ENCODE peak calls at places on chromosomes 5 and 9, in five cellular contexts. C, F, B, V and W are unnamed samples.

GRCh38 chr9:14692536-14692917 is 705 bp downstream of the ZDHHC21 start:
- DNase-seq in C (no peak), F (no peak), B (no peak), V (no peak), W (no peak)

GRCh38 chr5:30540150-30540549 is 653.3 kb upstream of the CDH6 start:
- DNase-seq in C (no peak), F (no peak), B (no peak), V (no peak), W (no peak)

GRCh38 chr9:17229945-17230560 is 95.2 kb downstream of the CNTLN start:
- DNase-seq in C (no peak), F (no peak), B (no peak), V (no peak), W (peak; percentile 2)

GRCh38 chr5:142202282-142202681 is 93.7 kb downstream of the NDFIP1 start:
- DNase-seq in C (no peak), F (no peak), B (no peak), V (peak; percentile 65), W (peak; percentile 70)

GRCh38 chr9:98869866-98870265 is 62.4 kb downstream of the GALNT12 start:
- DNase-seq in C (no peak), F (no peak), B (no peak), V (no peak), W (no peak)

GRCh38 chr9:33988219-33988890 is 60.3 kb downstream of the UBAP2 start:
- DNase-seq in C (peak; percentile 1), F (no peak), B (no peak), V (peak; percentile 43), W (peak; percentile 6)

GRCh38 chr9:7304596-7304995 is 495.0 kb downstream of the DMAC1 start:
- DNase-seq in C (no peak), F (no peak), B (no peak), V (no peak), W (no peak)

GRCh38 chr9:89518466-89519392 is 20.8 kb upstream of the SEMA4D start:
- DNase-seq in C (no peak), F (no peak), B (no peak), V (no peak), W (no peak)

GRCh38 chr9:77433675-77434445 is 214.3 kb downstream of the GNA14 start:
- DNase-seq in C (no peak), F (no peak), B (no peak), V (peak; percentile 74), W (peak; percentile 68)

GRCh38 chr5:32462618-32463017 is 18.1 kb upstream of the ZFR start:
- DNase-seq in C (no peak), F (no peak), B (no peak), V (peak; percentile 71), W (peak; percentile 70)

GRCh38 chr5:111075520-111075919 is 4.0 kb downstream of the TSLP start:
- DNase-seq in C (no peak), F (no peak), B (no peak), V (peak; percentile 96), W (peak; percentile 97)

GRCh38 chr5:116864157-116864837 is 289.7 kb upstream of the SEMA6A start:
- DNase-seq in C (no peak), F (no peak), B (no peak), V (no peak), W (no peak)

GRCh38 chr9:123426406-123426805 is 70.4 kb downstream of the CRB2 start:
- DNase-seq in C (no peak), F (no peak), B (peak; percentile 13), V (no peak), W (no peak)
- TF ChIP-seq CTCF in C (no peak), F (no peak), B (no peak), V (no peak), W (no peak)

GRCh38 chr5:72355706-72356299 is 35.6 kb downstream of the PTCD2 start:
- DNase-seq in C (no peak), F (no peak), B (no peak), V (peak; percentile 22), W (peak; percentile 38)
- H3K4me3 ChIP-seq in C (no peak overlapping the region), F (no peak overlapping the region), B (no peak overlapping the region), V (no peak overlapping the region), W (no peak overlapping the region)

GRCh38 chr9:27165670-27166069 is 56.6 kb downstream of the TEK start:
- DNase-seq in C (no peak), F (no peak), B (no peak), V (no peak), W (no peak)
- TF ChIP-seq CTCF in C (peak; percentile 13), F (no peak), B (no peak), V (no peak), W (no peak)

GRCh38 chr5:93601433-93602175 is 18.6 kb downstream of the NR2F1 start:
- DNase-seq in C (no peak), F (no peak), B (no peak), V (peak; percentile 91), W (peak; percentile 52)

GRCh38 chr5:93599427-93600146 is 16.6 kb downstream of the NR2F1 start:
- DNase-seq in C (no peak), F (no peak), B (no peak), V (peak; percentile 88), W (peak; percentile 40)

GRCh38 chr5:93600409-93601052 is 17.5 kb downstream of the NR2F1 start:
- DNase-seq in C (no peak), F (no peak), B (no peak), V (peak; percentile 67), W (peak; percentile 38)

GRCh38 chr5:93602261-93603149 is 19.5 kb downstream of the NR2F1 start:
- DNase-seq in C (no peak), F (no peak), B (no peak), V (peak; percentile 33), W (no peak)

DNA sequence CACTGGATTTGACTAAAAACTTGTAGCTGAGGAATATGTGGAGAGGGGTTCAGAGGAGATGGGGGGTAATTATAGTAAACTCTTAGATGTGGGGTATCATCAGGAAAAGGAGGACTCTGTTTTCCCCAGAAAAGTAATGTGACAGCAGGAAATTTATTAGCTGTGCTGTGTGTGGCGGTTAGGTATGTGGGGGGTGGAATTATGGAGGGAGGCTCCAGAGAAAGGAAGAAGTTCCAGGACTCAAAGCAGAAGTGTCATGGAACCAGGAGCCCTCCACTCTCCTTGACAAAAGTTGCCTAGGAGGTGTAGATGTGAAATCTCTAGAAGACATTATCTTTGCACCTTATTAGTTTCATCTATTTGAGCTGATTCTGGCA is 18.0 kb downstream of the NR2F1 start:
- DNase-seq in C (no peak), F (no peak), B (no peak), V (no peak), W (no peak)
- H3K4me3 ChIP-seq in C (no peak overlapping the region), F (no peak overlapping the region), B (no peak overlapping the region), V (peak overlapping the region; percentile 30), W (no peak overlapping the region)

DNA sequence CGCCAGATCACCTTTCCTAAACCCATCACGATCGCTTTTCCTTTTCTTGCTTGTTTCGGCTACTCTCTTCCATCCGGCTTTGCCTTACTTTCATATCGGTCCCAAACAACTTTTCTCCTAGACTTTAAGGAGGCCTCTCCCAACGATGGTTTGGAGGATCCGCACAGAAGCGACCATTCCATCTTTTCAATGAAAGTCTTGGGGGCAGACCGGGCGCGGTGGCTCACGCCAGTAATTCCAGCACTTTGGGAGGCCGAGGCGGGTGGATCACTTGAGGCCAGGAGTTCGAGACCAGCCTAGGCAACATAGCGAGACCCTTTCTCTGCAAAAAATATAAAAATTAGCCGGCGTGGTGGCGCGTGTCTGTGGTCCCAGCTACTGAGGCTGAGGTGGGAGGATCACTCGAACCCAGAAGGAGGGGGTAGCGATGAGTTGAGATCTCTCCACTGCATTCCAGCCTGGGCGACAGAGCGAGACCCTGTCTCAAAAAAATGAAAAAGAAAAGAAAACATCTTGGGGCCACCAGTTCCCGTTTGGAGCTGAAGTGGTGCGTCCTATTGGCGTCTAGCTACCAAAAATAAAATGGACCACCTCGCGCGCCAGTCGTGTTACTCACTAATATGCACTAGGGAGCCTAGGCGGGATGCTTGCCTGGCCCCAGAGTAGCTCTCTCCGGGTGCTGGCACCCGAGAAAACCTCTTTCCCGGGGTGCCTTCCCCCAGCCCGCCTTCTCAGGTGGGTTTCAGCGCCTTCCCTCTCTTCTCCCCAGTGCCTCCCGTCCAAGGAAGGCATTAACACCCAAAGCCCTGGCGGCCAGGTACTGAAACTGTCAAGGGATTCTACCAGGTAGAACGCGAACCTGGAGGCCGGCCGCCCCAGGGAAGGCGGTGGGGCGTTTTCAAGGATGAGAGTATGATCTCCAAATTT is 800 bp upstream of the AP3B1 start:
- DNase-seq in C (no peak), F (no peak), B (peak; percentile 86), V (no peak), W (no peak)
- TF ChIP-seq CTCF in C (peak; percentile 57), F (peak; percentile 61), B (peak; percentile 32), V (peak; percentile 3), W (peak; percentile 17)

DNA sequence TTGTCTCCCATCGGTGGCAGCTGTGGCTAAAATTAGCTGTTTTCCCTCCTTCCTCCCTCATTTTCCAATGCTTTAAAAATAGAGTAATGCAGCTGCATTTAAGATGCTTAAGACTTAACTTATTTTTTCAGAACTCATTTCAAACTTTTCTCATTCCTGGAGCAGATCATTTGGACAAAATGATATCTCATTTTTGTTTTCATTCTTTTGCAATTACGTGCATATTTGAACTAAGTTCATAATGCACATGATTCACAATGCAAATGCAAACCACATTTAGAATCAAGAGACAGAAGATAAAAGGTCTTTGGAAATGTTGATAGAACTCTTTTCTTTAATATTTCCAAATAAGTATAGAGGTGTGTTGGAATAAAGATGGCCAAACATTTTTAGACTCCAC is 14.7 kb downstream of the HSPB3 start:
- DNase-seq in C (no peak), F (no peak), B (no peak), V (peak; percentile 79), W (peak; percentile 62)
- H3K4me3 ChIP-seq in C (no peak overlapping the region), F (no peak overlapping the region), B (no peak overlapping the region), V (no peak overlapping the region), W (no peak overlapping the region)

DNA sequence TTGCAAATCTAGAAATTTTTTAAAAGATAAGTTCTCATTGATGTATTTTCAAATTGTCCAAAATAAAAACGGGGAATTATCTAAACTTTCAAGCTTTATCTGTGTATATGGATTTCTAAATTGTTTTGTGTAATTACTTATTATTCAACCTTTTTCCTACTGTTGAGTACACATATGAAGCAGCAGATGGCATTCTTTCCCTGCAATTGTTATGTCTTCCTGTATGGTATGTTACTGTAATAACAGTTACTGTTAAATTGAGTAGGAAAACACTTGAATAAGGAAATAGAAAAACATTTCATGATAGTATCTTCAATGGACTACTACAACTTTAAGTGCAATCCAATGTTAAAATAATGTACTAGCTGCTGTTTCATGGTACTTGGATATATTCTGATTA is 124.8 kb downstream of the RANBP17 start:
- DNase-seq in C (no peak), F (no peak), B (no peak), V (peak; percentile 42), W (peak; percentile 34)
- TF ChIP-seq CTCF in C (peak; percentile 6), F (no peak), B (no peak), V (peak; percentile 45), W (no peak)

GRCh38 chr9:95085861-95086563 is 231.5 kb downstream of the FANCC start:
- DNase-seq in C (no peak), F (no peak), B (peak; percentile 73), V (no peak), W (no peak)
- H3K4me3 ChIP-seq in C (no peak overlapping the region), F (no peak overlapping the region), B (no peak overlapping the region), V (no peak overlapping the region), W (no peak overlapping the region)